ENCODE peak calls at places on chromosomes 12 and 14, in four cellular contexts. One of them, this sample, is unnamed.

GRCh38 chr12:128817115-128818015 is 6.4 kb downstream of the SLC15A4 start:
- DNase-seq in stomach: peak
- DNase-seq in heart left ventricle: peak
- DNase-seq in lower lobe of right lung: peak
- DNase-seq in this sample: no peak

GRCh38 chr12:108457006-108457733 is 57.9 kb upstream of the FICD start:
- DNase-seq in heart left ventricle: no peak
- DNase-seq in lower lobe of right lung: no peak
- DNase-seq in stomach: no peak
- DNase-seq in this sample: no peak

GRCh38 chr12:31521972-31522371 is 69.0 kb downstream of the DENND5B start:
- DNase-seq in stomach: no peak
- DNase-seq in lower lobe of right lung: no peak
- DNase-seq in heart left ventricle: no peak
- DNase-seq in this sample: no peak

GRCh38 chr12:55112378-55112777 is 13.8 kb upstream of the OR9K2 start:
- DNase-seq in stomach: no peak
- DNase-seq in heart left ventricle: no peak
- DNase-seq in lower lobe of right lung: no peak
- DNase-seq in this sample: no peak

GRCh38 chr12:85755760-85756159 is 80.4 kb downstream of the RASSF9 start:
- DNase-seq in heart left ventricle: no peak
- DNase-seq in stomach: no peak
- DNase-seq in lower lobe of right lung: no peak
- DNase-seq in this sample: no peak

GRCh38 chr12:30617568-30617967 is 78.1 kb downstream of the IPO8 start:
- DNase-seq in stomach: no peak
- DNase-seq in lower lobe of right lung: no peak
- DNase-seq in heart left ventricle: no peak
- DNase-seq in this sample: no peak

GRCh38 chr12:56759270-56759908 is 3.7 kb upstream of the HSD17B6 start:
- DNase-seq in lower lobe of right lung: no peak
- DNase-seq in heart left ventricle: no peak
- DNase-seq in stomach: no peak
- DNase-seq in this sample: no peak

GRCh38 chr12:110253176-110253575 is 27.9 kb upstream of the ATP2A2 start:
- DNase-seq in heart left ventricle: peak
- DNase-seq in lower lobe of right lung: peak
- DNase-seq in stomach: peak
- DNase-seq in this sample: no peak

GRCh38 chr12:111430418-111431353 is 25.0 kb downstream of the SH2B3 start:
- DNase-seq in lower lobe of right lung: no peak
- DNase-seq in heart left ventricle: no peak
- DNase-seq in stomach: no peak
- DNase-seq in this sample: no peak

GRCh38 chr14:80491131-80491530 is 279.8 kb upstream of the DIO2 start:
- DNase-seq in stomach: no peak
- DNase-seq in lower lobe of right lung: no peak
- DNase-seq in heart left ventricle: peak
- DNase-seq in this sample: no peak

GRCh38 chr14:60021619-60022018 is 70.1 kb upstream of the PCNX4 start:
- DNase-seq in lower lobe of right lung: no peak
- DNase-seq in stomach: no peak
- DNase-seq in heart left ventricle: no peak
- DNase-seq in this sample: no peak

GRCh38 chr12:100651694-100652093 is 78.2 kb downstream of the GAS2L3 start:
- DNase-seq in lower lobe of right lung: no peak
- DNase-seq in stomach: no peak
- DNase-seq in heart left ventricle: no peak
- DNase-seq in this sample: no peak

GRCh38 chr12:100652488-100652887 is 79.0 kb downstream of the GAS2L3 start:
- DNase-seq in heart left ventricle: no peak
- DNase-seq in lower lobe of right lung: no peak
- DNase-seq in stomach: no peak
- DNase-seq in this sample: no peak

GRCh38 chr12:100656806-100657205 is 83.3 kb downstream of the GAS2L3 start:
- DNase-seq in heart left ventricle: no peak
- DNase-seq in lower lobe of right lung: no peak
- DNase-seq in stomach: no peak
- DNase-seq in this sample: no peak

GRCh38 chr12:100651108-100651507 is 77.6 kb downstream of the GAS2L3 start:
- DNase-seq in heart left ventricle: no peak
- DNase-seq in lower lobe of right lung: no peak
- DNase-seq in stomach: no peak
- DNase-seq in this sample: no peak

DNA sequence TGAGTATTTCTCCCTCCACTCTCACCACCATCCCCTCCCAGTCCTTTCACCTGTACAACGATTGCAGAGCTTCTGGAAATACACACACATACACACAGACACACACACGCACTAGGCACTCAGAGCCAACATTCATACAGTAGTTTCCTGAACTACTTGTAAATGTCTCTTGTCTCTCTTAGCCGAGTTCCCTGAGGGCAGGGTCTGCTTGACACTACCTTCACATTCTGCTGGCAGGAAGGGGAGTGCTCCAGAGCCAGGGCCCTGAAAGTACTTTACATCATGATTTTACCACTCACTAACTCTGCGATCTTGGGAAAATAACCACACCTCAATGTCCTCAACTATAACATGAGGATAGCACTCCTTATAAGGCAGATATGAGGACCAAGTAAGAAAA is 82.7 kb downstream of the GAS2L3 start:
- DNase-seq in lower lobe of right lung: no peak
- DNase-seq in stomach: no peak
- DNase-seq in heart left ventricle: no peak
- DNase-seq in this sample: no peak
- H3K27ac ChIP-seq in lower lobe of right lung: no peak
- H3K27ac ChIP-seq in stomach: no peak
- H3K27ac ChIP-seq in heart left ventricle: no peak
- H3K27ac ChIP-seq in this sample: no peak

GRCh38 chr12:93671044-93671443 is 6.1 kb upstream of the CRADD start:
- DNase-seq in lower lobe of right lung: no peak
- DNase-seq in stomach: no peak
- DNase-seq in heart left ventricle: no peak
- DNase-seq in this sample: no peak

GRCh38 chr12:93676408-93677194 is 574 bp upstream of the CRADD start:
- DNase-seq in stomach: no peak
- DNase-seq in heart left ventricle: no peak
- DNase-seq in lower lobe of right lung: no peak
- DNase-seq in this sample: no peak

GRCh38 chr12:93673084-93673483 is 4.1 kb upstream of the CRADD start:
- DNase-seq in lower lobe of right lung: no peak
- DNase-seq in heart left ventricle: no peak
- DNase-seq in stomach: no peak
- DNase-seq in this sample: no peak

GRCh38 chr12:93677195-93678064 is at the start of gene CRADD:
- DNase-seq in heart left ventricle: peak
- DNase-seq in stomach: peak
- DNase-seq in lower lobe of right lung: peak
- DNase-seq in this sample: peak

DNA sequence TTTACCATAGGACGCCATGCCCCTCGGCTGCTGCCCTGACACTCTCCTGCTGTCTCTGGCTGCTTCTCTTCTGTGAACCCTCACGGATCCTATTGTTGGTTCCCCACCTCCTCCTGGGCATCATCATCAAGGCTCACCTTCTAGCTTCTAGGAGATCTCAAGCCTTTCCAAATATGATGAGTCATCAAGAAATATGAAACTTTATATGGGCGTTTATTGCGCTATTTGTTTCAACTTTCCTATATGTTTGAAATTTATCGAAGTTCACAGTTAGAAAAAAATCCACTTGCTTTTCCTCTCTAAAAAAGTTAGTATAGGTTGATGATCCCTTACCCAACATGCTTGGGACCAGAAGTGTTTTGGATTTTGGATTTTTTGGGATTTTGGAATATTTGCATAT is 2.8 kb upstream of the CRADD start:
- DNase-seq in lower lobe of right lung: no peak
- DNase-seq in heart left ventricle: no peak
- DNase-seq in stomach: no peak
- DNase-seq in this sample: no peak
- H3K27ac ChIP-seq in lower lobe of right lung: no peak
- H3K27ac ChIP-seq in heart left ventricle: no peak
- H3K27ac ChIP-seq in stomach: no peak
- H3K27ac ChIP-seq in this sample: no peak

DNA sequence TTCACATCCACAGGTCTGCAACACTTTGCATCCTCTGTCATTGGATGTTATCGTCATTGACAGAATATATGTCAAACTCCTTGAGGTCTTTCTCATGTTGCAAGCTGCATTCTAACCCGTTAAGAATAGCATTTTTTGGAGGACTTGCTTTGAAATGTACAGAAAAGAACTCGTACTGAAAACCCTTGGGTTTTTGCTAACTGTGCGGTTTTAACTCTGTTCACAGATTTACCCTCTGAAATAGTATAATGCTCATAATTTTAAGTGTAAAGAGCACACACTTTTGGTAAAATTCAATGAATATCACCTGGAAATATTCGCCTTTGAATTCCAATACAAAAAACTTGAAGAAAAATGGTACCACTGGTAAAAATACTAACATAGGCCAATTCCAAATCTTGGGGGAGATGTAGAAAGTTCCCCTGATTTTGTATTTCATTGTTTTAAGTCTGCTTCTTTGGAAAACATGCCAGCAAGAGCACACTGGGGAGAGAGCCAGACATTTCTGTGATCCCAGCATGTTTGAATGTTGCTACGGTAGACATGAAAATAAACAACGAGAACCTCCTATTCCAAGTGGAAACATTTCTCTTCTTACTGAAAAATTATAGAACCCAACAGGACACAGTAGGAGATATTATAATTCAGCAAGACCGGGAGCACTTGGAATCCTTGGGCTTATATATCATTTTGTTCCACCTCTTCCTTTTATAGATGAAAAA is 446.0 kb downstream of the AEBP2 start:
- DNase-seq in stomach: no peak
- DNase-seq in lower lobe of right lung: no peak
- DNase-seq in heart left ventricle: no peak
- DNase-seq in this sample: no peak
- H3K27ac ChIP-seq in stomach: no peak
- H3K27ac ChIP-seq in lower lobe of right lung: peak
- H3K27ac ChIP-seq in heart left ventricle: peak
- H3K27ac ChIP-seq in this sample: peak

DNA sequence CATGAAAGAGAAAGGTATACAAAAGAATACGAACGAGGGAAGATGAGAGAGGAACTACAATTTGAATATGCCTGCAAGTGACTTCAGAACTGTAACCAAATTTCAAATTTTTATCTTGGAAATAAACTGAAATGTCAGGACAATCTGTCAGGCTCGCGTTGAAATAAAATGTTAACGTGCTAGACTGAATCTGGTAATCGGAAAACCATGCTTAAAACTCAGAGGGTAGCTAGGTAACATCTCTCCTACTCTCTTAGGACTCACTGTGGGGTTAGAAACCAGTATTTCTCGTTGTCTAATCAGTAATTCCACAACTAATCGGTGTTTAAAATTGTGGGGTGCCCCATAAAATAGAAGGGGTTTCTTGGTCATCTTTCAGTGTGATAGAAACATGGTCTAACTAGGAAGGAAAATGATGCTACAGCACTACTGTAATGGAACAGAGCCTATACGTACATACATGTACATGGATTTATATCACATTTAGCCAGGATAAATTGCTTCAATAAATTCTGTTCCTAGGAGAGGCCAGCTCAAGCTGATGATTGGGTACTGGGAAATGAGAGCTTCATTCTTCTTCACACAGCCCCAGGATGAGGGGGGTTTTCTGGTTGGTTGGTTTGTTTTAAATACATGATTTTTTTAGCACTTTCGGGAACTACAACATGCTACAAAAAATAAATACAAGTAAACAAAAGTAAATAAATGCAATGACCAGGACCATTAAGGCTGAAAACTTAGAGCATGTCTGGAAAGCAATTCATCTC is 23.8 kb downstream of the ATF7 start:
- DNase-seq in heart left ventricle: no peak
- DNase-seq in lower lobe of right lung: no peak
- DNase-seq in stomach: no peak
- DNase-seq in this sample: no peak
- H3K27ac ChIP-seq in heart left ventricle: no peak
- H3K27ac ChIP-seq in lower lobe of right lung: no peak
- H3K27ac ChIP-seq in stomach: no peak
- H3K27ac ChIP-seq in this sample: peak

GRCh38 chr12:49223122-49223521 is 34.2 kb upstream of the TUBA1A start:
- DNase-seq in heart left ventricle: no peak
- DNase-seq in stomach: no peak
- DNase-seq in lower lobe of right lung: no peak
- DNase-seq in this sample: no peak
- H3K27ac ChIP-seq in heart left ventricle: peak
- H3K27ac ChIP-seq in stomach: peak
- H3K27ac ChIP-seq in lower lobe of right lung: peak
- H3K27ac ChIP-seq in this sample: peak

DNA sequence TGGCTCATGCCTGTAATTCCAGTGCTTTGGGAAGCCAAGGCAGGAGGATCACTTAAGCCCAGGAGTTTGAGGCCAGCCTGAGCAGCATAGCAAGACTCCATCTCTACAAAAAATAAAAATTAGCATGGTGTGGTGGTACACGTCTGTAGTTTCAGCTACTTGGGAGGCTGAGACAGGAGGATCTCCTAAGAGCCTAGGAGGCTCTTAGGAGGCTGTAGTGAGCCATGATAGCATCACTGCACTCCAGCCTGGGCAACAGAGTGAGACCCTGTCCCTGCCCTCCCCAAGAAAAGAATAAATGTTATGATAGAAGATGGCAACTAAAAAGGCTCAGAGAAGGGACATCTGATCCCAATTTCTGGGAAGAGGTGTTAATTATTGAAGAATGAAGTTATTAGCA is 3.2 kb upstream of the MANSC1 start:
- DNase-seq in lower lobe of right lung: no peak
- DNase-seq in heart left ventricle: no peak
- DNase-seq in stomach: no peak
- DNase-seq in this sample: no peak
- H3K27ac ChIP-seq in lower lobe of right lung: no peak
- H3K27ac ChIP-seq in heart left ventricle: no peak
- H3K27ac ChIP-seq in stomach: no peak
- H3K27ac ChIP-seq in this sample: no peak

DNA sequence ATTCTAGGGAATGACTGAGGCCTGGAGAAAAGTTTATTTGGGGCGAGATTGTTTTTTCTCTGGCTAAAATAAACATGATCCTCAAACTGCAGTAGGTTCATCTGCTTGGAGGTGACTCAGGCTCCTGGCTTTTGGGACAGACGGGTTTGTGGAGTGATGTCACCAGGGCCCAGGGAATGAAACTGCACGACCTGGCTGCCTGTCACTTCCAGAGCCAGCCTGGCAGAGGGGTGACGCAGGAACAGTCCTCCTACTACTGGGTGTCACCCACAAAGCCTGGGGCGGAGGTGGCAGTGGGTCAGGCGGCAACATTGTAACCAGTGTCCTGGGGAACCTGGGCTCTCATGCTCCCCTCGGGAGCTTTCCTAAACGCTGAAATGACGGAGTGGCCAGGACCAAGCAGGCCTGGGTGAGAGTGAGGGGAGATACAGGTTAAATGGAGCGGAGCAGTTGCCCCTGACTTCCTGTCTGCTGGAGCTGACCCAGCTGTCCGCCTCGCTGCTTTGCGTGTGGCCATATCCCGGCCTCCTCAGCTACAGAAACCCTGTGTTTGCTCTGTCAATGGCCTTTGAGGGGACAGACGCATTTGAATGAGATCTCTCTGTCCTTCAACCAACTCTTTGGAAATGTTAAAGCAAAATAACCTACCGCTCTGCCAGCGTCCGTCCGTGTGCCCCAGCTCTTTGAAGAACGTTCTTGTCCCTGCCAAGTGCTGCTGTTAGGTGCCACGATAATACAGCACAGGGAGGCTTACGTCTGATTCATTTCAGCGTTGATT is 6.5 kb downstream of the HIP1R start:
- DNase-seq in stomach: peak
- DNase-seq in heart left ventricle: peak
- DNase-seq in lower lobe of right lung: peak
- DNase-seq in this sample: peak
- H3K27ac ChIP-seq in stomach: peak
- H3K27ac ChIP-seq in heart left ventricle: peak
- H3K27ac ChIP-seq in lower lobe of right lung: peak
- H3K27ac ChIP-seq in this sample: peak